ENCODE peak calls at places on chromosomes 6 and 20, in five cellular contexts. C is AG10803, G is Peyer's patch, P is stomach, B is AG09309. K is an unnamed sample.

GRCh38 chr20:38173237-38174156 is 8.4 kb upstream of the TGM2 start:
- DNase-seq in C (peak), G (no peak), P (peak), B (peak), K (no peak)

GRCh38 chr6:53327017-53327395 is 21.7 kb downstream of the ELOVL5 start:
- DNase-seq in C (peak), G (no peak), P (no peak), B (no peak), K (no peak)

GRCh38 chr20:15889073-15889923 is 684.0 kb downstream of the KIF16B start:
- DNase-seq in C (no peak), G (no peak), P (no peak), B (no peak), K (no peak)

GRCh38 chr20:64112691-64113443 is 5.5 kb upstream of the NPBWR2 start:
- DNase-seq in C (no peak), G (peak), P (peak), B (no peak), K (no peak)

GRCh38 chr6:140052757-140053729 is 678.6 kb upstream of the CITED2 start:
- DNase-seq in C (peak), G (no peak), P (no peak), B (no peak), K (no peak)

GRCh38 chr6:146914563-146915483 is 289.4 kb upstream of the STXBP5 start:
- DNase-seq in C (peak), G (no peak), P (no peak), B (peak), K (no peak)

GRCh38 chr6:40789143-40789764 is 202.1 kb upstream of the LRFN2 start:
- DNase-seq in C (no peak), G (no peak), P (no peak), B (no peak), K (peak)

GRCh38 chr6:90468859-90469258 is 118.0 kb downstream of the MAP3K7 start:
- DNase-seq in C (no peak), G (no peak), P (no peak), B (no peak), K (no peak)

GRCh38 chr6:163904161-163904560 is 489.6 kb downstream of the QKI start:
- DNase-seq in C (no peak), G (no peak), P (no peak), B (no peak), K (no peak)

GRCh38 chr20:48358176-48358575 is 469.6 kb downstream of the PREX1 start:
- DNase-seq in C (no peak), G (no peak), P (no peak), B (no peak), K (no peak)

GRCh38 chr20:11952621-11953020 is 34.9 kb downstream of the BTBD3 start:
- DNase-seq in C (peak), G (no peak), P (no peak), B (no peak), K (no peak)

GRCh38 chr6:135919026-135919425 is 67.5 kb downstream of the PDE7B start:
- DNase-seq in C (no peak), G (no peak), P (no peak), B (no peak), K (no peak)

GRCh38 chr6:101001607-101002006 is 120.5 kb upstream of the ASCC3 start:
- DNase-seq in C (no peak), G (no peak), P (no peak), B (no peak), K (no peak)

GRCh38 chr20:47727909-47728361 is 57.3 kb downstream of the SULF2 start:
- DNase-seq in C (no peak), G (no peak), P (no peak), B (no peak), K (no peak)

GRCh38 chr6:14440891-14441358 is 323.4 kb downstream of the CD83 start:
- DNase-seq in C (no peak), G (no peak), P (no peak), B (no peak), K (no peak)

GRCh38 chr6:25193147-25193864 is 85.9 kb upstream of the CARMIL1 start:
- DNase-seq in C (peak), G (no peak), P (no peak), B (peak), K (no peak)

DNA sequence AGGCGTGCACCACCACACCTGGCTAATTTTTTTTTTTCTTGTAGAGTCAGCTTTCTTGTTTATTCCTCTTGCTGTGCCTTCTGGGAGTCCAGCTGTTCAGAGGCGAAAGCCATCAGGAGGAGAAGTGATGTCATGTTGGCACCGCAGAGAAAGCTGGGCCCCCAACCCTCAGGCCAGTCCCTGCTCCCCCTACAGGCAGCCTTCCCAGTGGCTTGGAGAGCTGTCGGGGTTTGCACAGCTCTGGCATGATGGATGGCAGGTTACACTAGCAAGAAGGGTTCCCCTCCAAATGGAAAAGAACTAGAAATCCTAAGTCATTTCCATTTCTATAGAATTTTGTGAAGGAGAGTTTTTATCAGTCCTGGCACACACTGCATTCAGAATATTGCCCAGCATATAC is 72.6 kb downstream of the C6orf52 start:
- DNase-seq in C (no peak), G (no peak), P (no peak), B (no peak), K (no peak)
- TF ChIP-seq CTCF in C (no peak), G (no peak), P (no peak), B (no peak), K (no peak)

GRCh38 chr6:91534614-91535013 is 947.7 kb upstream of the MAP3K7 start:
- DNase-seq in C (no peak), G (no peak), P (no peak), B (no peak), K (no peak)
- TF ChIP-seq CTCF in C (no peak), G (peak), P (no peak), B (no peak), K (no peak)

GRCh38 chr20:44849712-44850111 is 35.8 kb upstream of the YWHAB start:
- DNase-seq in C (no peak), G (no peak), P (no peak), B (no peak), K (no peak)
- TF ChIP-seq CTCF in C (no peak), G (peak), P (no peak), B (no peak), K (no peak)

DNA sequence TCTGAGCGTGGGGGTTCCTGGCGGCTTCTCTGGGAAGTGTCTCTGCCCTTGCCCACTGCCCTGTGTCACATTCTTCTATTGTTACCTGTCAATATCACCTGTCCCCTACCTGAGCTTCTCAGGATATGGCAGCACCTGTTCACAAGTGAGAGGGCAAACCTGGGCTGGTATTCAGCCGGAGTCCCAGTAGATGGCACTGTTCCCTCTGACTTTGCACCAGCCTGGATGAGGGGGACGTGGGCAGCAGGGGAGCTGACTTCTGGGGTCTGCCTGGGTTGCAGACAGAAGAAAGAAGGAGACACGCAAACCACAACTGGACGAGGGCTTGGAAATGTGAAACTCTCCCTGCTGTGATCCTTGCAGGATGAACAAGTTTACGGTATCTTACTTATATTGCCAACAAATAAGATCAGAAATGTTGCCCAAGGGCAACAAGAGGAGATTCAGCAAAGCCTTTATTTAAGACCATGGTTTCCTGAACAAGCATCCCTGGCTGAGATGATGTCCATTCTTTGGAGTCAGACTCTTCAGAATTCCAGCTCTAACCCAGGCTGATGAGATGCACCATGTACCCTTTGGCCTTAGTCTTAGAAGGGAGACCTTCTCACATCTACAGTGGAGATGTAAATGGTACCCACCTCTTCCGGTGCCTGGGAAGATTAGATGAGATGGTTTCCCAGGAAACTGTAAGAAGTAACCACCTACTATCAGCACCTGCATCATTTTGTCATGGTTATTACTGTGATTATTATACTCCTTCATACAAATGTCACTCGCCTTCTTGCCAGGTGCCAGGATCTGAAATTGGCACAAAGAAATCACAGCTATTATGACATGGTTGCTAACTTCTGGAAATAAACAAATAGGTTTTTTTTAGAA is 400.0 kb upstream of the CDH4 start:
- DNase-seq in C (no peak), G (no peak), P (no peak), B (no peak), K (no peak)
- TF ChIP-seq CTCF in C (peak), G (no peak), P (no peak), B (peak), K (no peak)

DNA sequence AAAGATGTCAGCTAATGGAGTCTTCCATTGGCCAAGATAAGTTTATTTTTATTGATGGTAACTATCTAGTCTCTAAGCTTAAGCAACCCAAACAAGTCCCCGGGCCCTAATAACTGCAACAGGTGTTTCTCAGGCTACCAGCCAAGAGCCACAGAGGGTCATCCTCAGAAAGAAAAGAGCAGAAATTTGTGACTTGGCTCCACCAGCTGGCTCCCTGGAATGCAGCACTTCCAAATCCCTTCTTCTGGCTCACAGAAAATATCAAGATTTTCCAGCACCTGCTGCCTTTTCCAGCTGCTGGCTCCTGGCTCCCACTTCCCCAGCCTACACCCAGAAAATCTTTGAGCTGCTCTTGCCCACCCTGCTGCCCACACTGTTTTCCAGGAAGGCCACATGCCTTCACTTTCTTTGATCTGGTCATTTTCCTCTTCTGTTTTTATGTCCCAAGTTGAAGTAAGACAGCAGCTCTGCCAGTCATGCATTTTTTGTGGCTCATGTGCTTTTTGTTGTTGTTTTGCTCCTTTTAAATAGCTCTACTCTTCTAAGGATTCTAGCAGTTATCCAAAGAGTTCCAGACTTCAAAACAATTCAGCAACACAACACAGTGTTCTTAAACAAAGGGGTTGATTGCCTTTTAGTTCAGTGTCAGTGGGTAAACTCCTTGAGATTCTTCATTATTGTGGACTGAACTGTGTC is 151.0 kb upstream of the SMLR1 start:
- DNase-seq in C (peak), G (no peak), P (no peak), B (no peak), K (no peak)
- TF ChIP-seq CTCF in C (no peak), G (no peak), P (no peak), B (peak), K (no peak)